ENCODE peak calls at places on chromosomes 3 and 15, in eight cellular contexts. N, T, J, Q, U, K, Y and R are unnamed samples.

GRCh38 chr3:69086133-69086722 is 1.5 kb downstream of the ARL6IP5 start:
- DNase-seq in N (peak), T (no peak), Y (peak), Q (peak), J (peak), K (peak), U (peak), R (peak)

GRCh38 chr15:36666228-36666627 is 86.8 kb downstream of the CDIN1 start:
- DNase-seq in N (no peak), T (no peak), K (no peak), U (peak), J (no peak), Q (no peak), Y (no peak), R (no peak)

GRCh38 chr3:161350916-161351315 is 20.4 kb downstream of the SPTSSB start:
- DNase-seq in U (no peak), J (no peak), N (no peak), K (no peak), Y (no peak), T (no peak), Q (no peak), R (no peak)

GRCh38 chr15:74913041-74913440 is 6.4 kb upstream of the FAM219B start:
- DNase-seq in N (no peak), J (no peak), Q (no peak), Y (no peak), K (no peak), U (no peak), T (no peak), R (no peak)

GRCh38 chr15:57485869-57486268 is 105.8 kb upstream of the MYZAP start:
- DNase-seq in Q (no peak), U (no peak), Y (peak), T (peak), J (peak), N (no peak), K (peak), R (no peak)

GRCh38 chr3:188899887-188900286 is 271.9 kb upstream of the TPRG1 start:
- DNase-seq in K (no peak), U (no peak), Y (no peak), N (no peak), T (no peak), Q (no peak), J (no peak), R (no peak)

GRCh38 chr15:48427479-48427878 is 96.2 kb downstream of the DUT start:
- DNase-seq in U (no peak), Y (no peak), N (no peak), K (no peak), J (no peak), T (no peak), Q (no peak), R (no peak)

GRCh38 chr3:48715179-48715800 is 1.7 kb downstream of the IP6K2 start:
- DNase-seq in U (peak), T (peak), N (no peak), Q (peak), K (no peak), J (no peak), Y (peak), R (no peak)

GRCh38 chr3:133040696-133041523 is 2.7 kb downstream of the TMEM108 start:
- DNase-seq in T (peak), Y (peak), Q (peak), N (peak), U (peak), K (peak), J (peak), R (peak)

GRCh38 chr3:107894998-107895397 is 195.8 kb downstream of the CD47 start:
- DNase-seq in N (no peak), Y (no peak), U (no peak), K (no peak), J (no peak), Q (no peak), T (no peak), R (no peak)

GRCh38 chr3:140050977-140051957 is 116.3 kb downstream of the CLSTN2 start:
- DNase-seq in Q (no peak), J (no peak), N (no peak), T (peak), U (peak), Y (no peak), K (peak), R (no peak)

GRCh38 chr15:30788595-30788994 is 115.1 kb upstream of the FAN1 start:
- DNase-seq in K (no peak), Q (no peak), Y (no peak), N (no peak), J (no peak), U (no peak), T (no peak), R (no peak)

GRCh38 chr3:79361748-79362378 is 405.9 kb downstream of the ROBO1 start:
- DNase-seq in Q (no peak), U (peak), Y (peak), K (peak), T (peak), J (no peak), N (peak), R (no peak)

GRCh38 chr3:61562810-61563613 is 1.6 kb downstream of the PTPRG start:
- DNase-seq in K (no peak), Q (no peak), T (peak), N (no peak), Y (peak), J (no peak), U (peak), R (peak)

GRCh38 chr15:88648357-88649214 is 9.8 kb downstream of the ISG20 start:
- DNase-seq in Y (no peak), Q (peak), T (no peak), K (no peak), N (no peak), U (peak), J (peak), R (peak)

GRCh38 chr3:65721386-65721785 is 317.3 kb downstream of the MAGI1 start:
- DNase-seq in T (no peak), N (no peak), Y (no peak), J (no peak), K (no peak), U (no peak), Q (no peak), R (no peak)

GRCh38 chr3:95539950-95540483 is 1274.4 kb upstream of the EPHA6 start:
- DNase-seq in T (no peak), Y (no peak), N (no peak), U (no peak), K (no peak), J (no peak), Q (no peak), R (no peak)

GRCh38 chr3:142213298-142213697 is 12.1 kb downstream of the GK5 start:
- DNase-seq in J (peak), K (no peak), U (no peak), Y (no peak), Q (no peak), T (no peak), N (no peak), R (peak)

GRCh38 chr3:153843994-153844393 is 277.2 kb upstream of the ARHGEF26 start:
- DNase-seq in N (no peak), Y (no peak), U (no peak), K (no peak), Q (no peak), T (no peak), J (no peak), R (no peak)

GRCh38 chr15:75663931-75664421 is 16.3 kb downstream of the SNX33 start:
- DNase-seq in Q (no peak), K (no peak), U (no peak), T (no peak), Y (no peak), J (peak), N (no peak), R (no peak)

GRCh38 chr15:65028921-65029735 is at the start of gene MTFMT:
- DNase-seq in N (peak), U (peak), T (peak), Q (peak), K (peak), J (peak), Y (peak), R (peak)

GRCh38 chr3:183895296-183895695 is 10.6 kb upstream of the PARL start:
- DNase-seq in Y (peak), J (no peak), U (peak), T (peak), Q (no peak), N (no peak), K (peak), R (no peak)

GRCh38 chr15:72203507-72203837 is 5.9 kb upstream of the GRAMD2A start:
- DNase-seq in N (peak), T (no peak), K (no peak), U (peak), J (peak), Q (peak), Y (peak), R (peak)

GRCh38 chr3:132210476-132211346 is 106.5 kb upstream of the ACP3 start:
- DNase-seq in T (peak), Q (no peak), N (no peak), Y (peak), U (peak), K (peak), J (peak), R (no peak)

GRCh38 chr3:188198760-188199327 is 44.9 kb downstream of the LPP start:
- DNase-seq in K (no peak), T (no peak), Q (peak), N (no peak), Y (no peak), J (no peak), U (no peak), R (peak)

GRCh38 chr3:108462899-108463298 is 47.5 kb downstream of the MYH15 start:
- DNase-seq in K (no peak), T (no peak), Q (no peak), N (no peak), U (no peak), Y (no peak), J (no peak), R (no peak)

GRCh38 chr15:57019496-57020160 is 101.2 kb downstream of the TCF12 start:
- DNase-seq in K (no peak), J (no peak), Y (no peak), U (no peak), N (no peak), Q (no peak), T (no peak), R (no peak)

GRCh38 chr3:151421956-151422355 is 37.4 kb upstream of the P2RY12 start:
- DNase-seq in Y (no peak), T (peak), J (no peak), K (no peak), Q (no peak), U (no peak), N (no peak), R (no peak)

GRCh38 chr3:190701096-190701532 is 161.4 kb downstream of the GMNC start:
- DNase-seq in Y (peak), U (no peak), N (peak), T (peak), Q (peak), K (peak), J (peak), R (no peak)

GRCh38 chr3:12828751-12829150 is 12.6 kb downstream of the RPL32 start:
- DNase-seq in K (no peak), J (no peak), N (no peak), Y (no peak), T (no peak), U (no peak), Q (no peak), R (no peak)

GRCh38 chr3:184656991-184657669 is 54.7 kb downstream of the MAGEF1 start:
- DNase-seq in N (no peak), T (no peak), J (no peak), Q (peak), Y (no peak), U (no peak), K (no peak), R (no peak)

GRCh38 chr3:148042663-148043445 is 633.7 kb downstream of the ZIC1 start:
- DNase-seq in U (peak), K (no peak), N (no peak), T (no peak), Y (peak), Q (no peak), J (no peak), R (no peak)

GRCh38 chr3:114619771-114620170 is 325.9 kb downstream of the TIGIT start:
- DNase-seq in U (no peak), J (no peak), N (no peak), Q (no peak), Y (no peak), T (no peak), K (no peak), R (no peak)

GRCh38 chr15:98003976-98004375 is 43.5 kb downstream of the ARRDC4 start:
- DNase-seq in Y (no peak), U (no peak), K (no peak), J (no peak), T (no peak), N (no peak), Q (no peak), R (no peak)

GRCh38 chr15:25498835-25499234 is 60.0 kb upstream of the UBE3A start:
- DNase-seq in U (no peak), J (no peak), K (no peak), N (no peak), T (no peak), Y (no peak), Q (no peak), R (no peak)

DNA sequence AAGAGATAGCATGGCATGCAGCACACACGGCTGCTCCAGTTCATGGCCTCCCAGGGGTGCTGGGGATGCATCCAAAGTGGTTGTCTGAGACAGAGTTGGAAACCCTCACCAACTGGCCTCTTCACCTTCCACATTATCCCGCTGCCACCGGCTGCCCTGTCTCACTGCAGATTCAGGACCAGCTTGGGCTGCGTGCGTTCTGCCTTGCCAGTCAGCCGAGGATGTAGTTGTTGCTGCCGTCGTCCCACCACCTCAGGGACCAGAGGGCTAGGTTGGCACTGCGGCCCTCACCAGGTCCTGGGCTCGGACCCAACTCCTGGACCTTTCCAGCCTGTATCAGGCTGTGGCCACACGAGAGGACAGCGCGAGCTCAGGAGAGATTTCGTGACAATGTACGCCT is 4.8 kb downstream of the CIB1 start:
- DNase-seq in J (no peak), Y (no peak), N (no peak), K (no peak), U (no peak), Q (no peak), T (no peak), R (no peak)
- TF ChIP-seq POLR2AphosphoS5 in J (no peak), Y (no peak), N (no peak), K (peak), U (no peak), Q (no peak), T (no peak), R (peak)

DNA sequence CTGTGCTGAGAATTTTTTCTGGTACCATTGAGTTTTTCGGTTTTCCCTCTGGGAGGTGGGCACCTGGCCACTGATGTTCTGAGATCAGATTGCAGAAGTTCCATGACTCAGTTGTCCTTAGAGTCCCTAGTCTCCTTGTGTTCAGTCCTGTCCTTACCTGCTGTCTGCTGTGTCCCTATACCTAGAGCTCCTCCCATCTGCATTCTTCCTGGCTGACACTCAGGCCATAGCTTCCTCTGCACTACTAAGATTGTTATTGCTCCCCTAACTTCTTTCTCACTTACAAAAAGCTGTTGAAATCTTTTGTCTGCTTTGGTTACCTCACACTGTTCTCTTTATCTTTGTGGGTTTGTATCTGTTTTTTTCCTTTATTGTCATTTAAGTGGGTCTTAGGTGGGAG is 13.2 kb downstream of the USP3 start:
- DNase-seq in N (no peak), T (peak), Y (no peak), J (no peak), Q (no peak), U (no peak), K (no peak), R (no peak)
- H3K4me3 ChIP-seq in N (no peak), T (no peak), Y (no peak), J (no peak), Q (no peak), U (no peak), K (no peak), R (no peak)

GRCh38 chr3:49723631-49724551 is at the start of gene GMPPB:
- DNase-seq in Q (peak), J (peak), T (peak), U (peak), K (peak), N (peak), Y (peak), R (peak)
- TF ChIP-seq POLR2AphosphoS5 in Q (peak), J (peak), T (peak), U (peak), K (peak), N (peak), Y (peak), R (peak)

DNA sequence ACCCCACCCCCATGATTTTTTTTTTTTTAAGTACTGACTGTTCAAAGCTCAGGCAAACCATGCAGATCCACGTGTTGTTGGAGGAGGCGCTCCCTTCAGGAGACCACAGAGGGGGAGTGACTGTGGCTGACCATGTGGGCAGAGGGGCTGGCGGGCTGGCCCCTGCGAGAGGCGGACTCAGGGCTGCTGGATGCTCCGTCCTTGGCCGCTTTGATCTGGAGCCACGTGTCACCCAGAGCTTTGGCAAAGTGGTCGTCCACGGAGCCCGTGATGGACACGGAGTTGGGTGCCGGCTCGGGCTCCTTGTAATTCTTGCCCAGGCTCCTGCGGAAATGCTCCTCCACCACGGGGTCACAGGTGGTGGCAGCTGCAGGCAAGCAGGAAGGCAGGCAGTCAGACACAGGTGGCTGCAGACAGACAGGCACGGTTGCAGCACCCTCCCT is 85.2 kb downstream of the VGLL4 start:
- DNase-seq in Q (no peak), K (no peak), T (no peak), N (no peak), U (no peak), Y (no peak), J (no peak), R (no peak)
- H3K4me3 ChIP-seq in Q (no peak), K (no peak), T (no peak), N (no peak), U (no peak), Y (no peak), J (no peak), R (no peak)